ENCODE peak calls at places on chromosomes 3 and 15, in four cellular contexts. One of them, this sample, is unnamed.

GRCh38 chr3:126365351-126366274 is 8.4 kb upstream of the KLF15 start:
- DNase-seq in GM23338: peak; percentile 41
- DNase-seq in fibroblast of mammary gland: no peak
- DNase-seq in adrenal gland: no peak
- DNase-seq in this sample: no peak

GRCh38 chr3:112090899-112091586 is 4.9 kb downstream of the C3orf52 start:
- DNase-seq in fibroblast of mammary gland: no peak
- DNase-seq in adrenal gland: no peak
- DNase-seq in GM23338: no peak
- DNase-seq in this sample: no peak

GRCh38 chr15:96428742-96429141 is 98.2 kb downstream of the NR2F2 start:
- DNase-seq in adrenal gland: peak; percentile 72
- DNase-seq in GM23338: no peak
- DNase-seq in fibroblast of mammary gland: peak; percentile 97
- DNase-seq in this sample: peak; percentile 95

GRCh38 chr3:64617610-64618009 is 70.2 kb downstream of the ADAMTS9 start:
- DNase-seq in GM23338: no peak
- DNase-seq in fibroblast of mammary gland: no peak
- DNase-seq in adrenal gland: no peak
- DNase-seq in this sample: no peak

GRCh38 chr3:126540342-126540849 is 16.4 kb downstream of the CHST13 start:
- DNase-seq in GM23338: no peak
- DNase-seq in adrenal gland: peak; percentile 87
- DNase-seq in fibroblast of mammary gland: peak; percentile 96
- DNase-seq in this sample: peak; percentile 92

GRCh38 chr3:48219543-48219942 is 3.8 kb upstream of the CAMP start:
- DNase-seq in adrenal gland: peak; percentile 64
- DNase-seq in GM23338: no peak
- DNase-seq in fibroblast of mammary gland: peak; percentile 37
- DNase-seq in this sample: no peak

GRCh38 chr3:187587012-187587544 is 83.1 kb downstream of the SST start:
- DNase-seq in adrenal gland: no peak
- DNase-seq in GM23338: no peak
- DNase-seq in fibroblast of mammary gland: no peak
- DNase-seq in this sample: no peak

GRCh38 chr3:10721101-10721500 is 94.9 kb upstream of the SLC6A11 start:
- DNase-seq in fibroblast of mammary gland: no peak
- DNase-seq in adrenal gland: no peak
- DNase-seq in GM23338: no peak
- DNase-seq in this sample: no peak

GRCh38 chr3:10015476-10015904 is 10.7 kb upstream of the FANCD2 start:
- DNase-seq in GM23338: no peak
- DNase-seq in adrenal gland: peak; percentile 89
- DNase-seq in fibroblast of mammary gland: peak; percentile 97
- DNase-seq in this sample: peak; percentile 98

GRCh38 chr15:47332481-47332880 is 384.8 kb upstream of the SEMA6D start:
- DNase-seq in fibroblast of mammary gland: peak; percentile 1
- DNase-seq in adrenal gland: no peak
- DNase-seq in GM23338: no peak
- DNase-seq in this sample: no peak

GRCh38 chr3:186440850-186441249 is 78.8 kb upstream of the DGKG start:
- DNase-seq in fibroblast of mammary gland: no peak
- DNase-seq in adrenal gland: no peak
- DNase-seq in GM23338: no peak
- DNase-seq in this sample: no peak

GRCh38 chr3:149701206-149701976 is 43.6 kb upstream of the WWTR1 start:
- DNase-seq in GM23338: no peak
- DNase-seq in fibroblast of mammary gland: no peak
- DNase-seq in adrenal gland: no peak
- DNase-seq in this sample: no peak

GRCh38 chr3:17605032-17605431 is 137.4 kb downstream of the TBC1D5 start:
- DNase-seq in GM23338: no peak
- DNase-seq in adrenal gland: no peak
- DNase-seq in fibroblast of mammary gland: peak; percentile 94
- DNase-seq in this sample: peak; percentile 56

GRCh38 chr3:36714343-36714742 is 50.0 kb downstream of the DCLK3 start:
- DNase-seq in fibroblast of mammary gland: peak; percentile 47
- DNase-seq in GM23338: no peak
- DNase-seq in adrenal gland: no peak
- DNase-seq in this sample: peak; percentile 76

GRCh38 chr3:144162042-144162441 is 190.4 kb downstream of the DIPK2A start:
- DNase-seq in fibroblast of mammary gland: peak; percentile 74
- DNase-seq in adrenal gland: no peak
- DNase-seq in GM23338: no peak
- DNase-seq in this sample: peak; percentile 95

GRCh38 chr15:60649845-60650548 is 171.1 kb upstream of the ICE2 start:
- DNase-seq in adrenal gland: no peak
- DNase-seq in GM23338: peak; percentile 74
- DNase-seq in fibroblast of mammary gland: peak; percentile 30
- DNase-seq in this sample: no peak

GRCh38 chr15:31483924-31484368 is 157.3 kb downstream of the KLF13 start:
- DNase-seq in adrenal gland: peak; percentile 13
- DNase-seq in GM23338: peak; percentile 77
- DNase-seq in fibroblast of mammary gland: no peak
- DNase-seq in this sample: no peak

GRCh38 chr15:80475572-80475971 is 71.4 kb downstream of the ARNT2 start:
- DNase-seq in fibroblast of mammary gland: no peak
- DNase-seq in GM23338: no peak
- DNase-seq in adrenal gland: no peak
- DNase-seq in this sample: no peak

GRCh38 chr3:12175844-12176453 is 17.2 kb upstream of the TIMP4 start:
- DNase-seq in GM23338: peak; percentile 72
- DNase-seq in adrenal gland: peak; percentile 75
- DNase-seq in fibroblast of mammary gland: peak; percentile 72
- DNase-seq in this sample: peak; percentile 72

GRCh38 chr3:50574280-50574831 is 5.0 kb downstream of the HEMK1 start:
- DNase-seq in adrenal gland: no peak
- DNase-seq in GM23338: no peak
- DNase-seq in fibroblast of mammary gland: no peak
- DNase-seq in this sample: no peak

GRCh38 chr15:74400313-74400850 is 32.9 kb upstream of the CYP11A1 start:
- DNase-seq in adrenal gland: no peak
- DNase-seq in GM23338: no peak
- DNase-seq in fibroblast of mammary gland: peak; percentile 73
- DNase-seq in this sample: peak; percentile 56

GRCh38 chr3:110810356-110810755 is 261.3 kb upstream of the NECTIN3 start:
- DNase-seq in adrenal gland: no peak
- DNase-seq in fibroblast of mammary gland: peak; percentile 65
- DNase-seq in GM23338: no peak
- DNase-seq in this sample: peak; percentile 74

GRCh38 chr3:113698891-113699465 is 2.5 kb upstream of the USF3 start:
- DNase-seq in adrenal gland: no peak
- DNase-seq in fibroblast of mammary gland: no peak
- DNase-seq in GM23338: peak; percentile 71
- DNase-seq in this sample: peak; percentile 25

GRCh38 chr3:126021224-126021623 is 52.2 kb downstream of the ROPN1B start:
- DNase-seq in fibroblast of mammary gland: no peak
- DNase-seq in GM23338: peak; percentile 2
- DNase-seq in adrenal gland: no peak
- DNase-seq in this sample: no peak

GRCh38 chr3:37054370-37054769 is 61.1 kb downstream of the MLH1 start:
- DNase-seq in adrenal gland: no peak
- DNase-seq in fibroblast of mammary gland: peak; percentile 89
- DNase-seq in GM23338: no peak
- DNase-seq in this sample: peak; percentile 92

DNA sequence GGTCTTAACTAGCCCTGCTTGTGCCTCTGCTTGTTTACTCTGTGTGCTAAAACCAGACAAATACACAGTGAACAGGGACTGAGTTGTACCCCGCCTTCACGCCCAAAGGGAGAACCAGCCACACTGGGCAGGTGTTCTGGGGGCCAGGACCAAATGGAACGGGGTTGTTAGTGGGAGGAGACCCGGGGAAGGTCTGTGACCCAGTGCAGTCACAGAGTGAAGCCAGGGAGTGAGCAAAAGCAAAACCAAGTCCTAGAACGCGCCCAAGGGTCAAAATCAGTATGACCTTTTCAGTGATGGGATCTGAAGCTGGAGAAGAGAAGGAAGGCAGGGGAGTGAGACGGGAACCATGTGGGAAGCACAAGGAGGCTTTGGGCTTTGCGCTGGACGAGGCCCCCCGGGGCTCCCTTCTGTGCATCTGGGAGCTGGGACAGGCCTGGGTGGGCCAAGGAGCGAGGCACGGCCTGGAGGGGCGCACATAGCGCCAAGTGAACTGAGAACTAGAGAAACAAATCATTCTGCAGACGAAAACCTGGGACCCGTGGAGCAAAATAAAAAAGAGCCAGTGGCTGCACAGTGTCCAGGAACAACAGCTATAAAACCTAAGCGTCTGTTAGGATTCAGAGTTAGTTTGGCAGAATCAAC is 78.3 kb upstream of the ALDH1A3 start:
- DNase-seq in fibroblast of mammary gland: no peak
- DNase-seq in GM23338: no peak
- DNase-seq in adrenal gland: no peak
- DNase-seq in this sample: no peak
- H3K4me3 ChIP-seq in fibroblast of mammary gland: no peak overlapping the region
- H3K4me3 ChIP-seq in GM23338: no peak overlapping the region
- H3K4me3 ChIP-seq in adrenal gland: no peak overlapping the region
- H3K4me3 ChIP-seq in this sample: no peak overlapping the region

DNA sequence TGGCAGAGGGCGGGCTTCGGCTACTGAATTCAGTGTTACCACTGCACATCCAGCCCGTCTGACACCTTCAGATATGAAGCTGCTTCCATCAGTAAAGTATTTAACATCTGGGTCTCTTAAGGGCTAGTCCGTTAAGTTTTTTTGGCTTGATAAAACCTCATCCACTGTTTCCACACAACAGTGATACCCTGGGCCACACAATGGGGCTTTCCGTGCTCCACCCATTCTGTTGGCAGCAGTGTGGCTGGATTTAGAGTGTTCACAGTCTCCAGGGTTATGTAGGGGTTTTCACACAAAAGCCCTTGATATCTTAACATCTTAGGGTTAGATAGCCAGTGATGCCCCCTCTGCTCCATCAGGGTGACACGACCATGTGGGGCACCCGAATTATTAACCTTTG is 165.0 kb downstream of the STXBP5L start:
- DNase-seq in adrenal gland: no peak
- DNase-seq in GM23338: no peak
- DNase-seq in fibroblast of mammary gland: no peak
- DNase-seq in this sample: no peak
- TF ChIP-seq CTCF in adrenal gland: no peak
- TF ChIP-seq CTCF in GM23338: no peak
- TF ChIP-seq CTCF in fibroblast of mammary gland: no peak
- TF ChIP-seq CTCF in this sample: no peak

DNA sequence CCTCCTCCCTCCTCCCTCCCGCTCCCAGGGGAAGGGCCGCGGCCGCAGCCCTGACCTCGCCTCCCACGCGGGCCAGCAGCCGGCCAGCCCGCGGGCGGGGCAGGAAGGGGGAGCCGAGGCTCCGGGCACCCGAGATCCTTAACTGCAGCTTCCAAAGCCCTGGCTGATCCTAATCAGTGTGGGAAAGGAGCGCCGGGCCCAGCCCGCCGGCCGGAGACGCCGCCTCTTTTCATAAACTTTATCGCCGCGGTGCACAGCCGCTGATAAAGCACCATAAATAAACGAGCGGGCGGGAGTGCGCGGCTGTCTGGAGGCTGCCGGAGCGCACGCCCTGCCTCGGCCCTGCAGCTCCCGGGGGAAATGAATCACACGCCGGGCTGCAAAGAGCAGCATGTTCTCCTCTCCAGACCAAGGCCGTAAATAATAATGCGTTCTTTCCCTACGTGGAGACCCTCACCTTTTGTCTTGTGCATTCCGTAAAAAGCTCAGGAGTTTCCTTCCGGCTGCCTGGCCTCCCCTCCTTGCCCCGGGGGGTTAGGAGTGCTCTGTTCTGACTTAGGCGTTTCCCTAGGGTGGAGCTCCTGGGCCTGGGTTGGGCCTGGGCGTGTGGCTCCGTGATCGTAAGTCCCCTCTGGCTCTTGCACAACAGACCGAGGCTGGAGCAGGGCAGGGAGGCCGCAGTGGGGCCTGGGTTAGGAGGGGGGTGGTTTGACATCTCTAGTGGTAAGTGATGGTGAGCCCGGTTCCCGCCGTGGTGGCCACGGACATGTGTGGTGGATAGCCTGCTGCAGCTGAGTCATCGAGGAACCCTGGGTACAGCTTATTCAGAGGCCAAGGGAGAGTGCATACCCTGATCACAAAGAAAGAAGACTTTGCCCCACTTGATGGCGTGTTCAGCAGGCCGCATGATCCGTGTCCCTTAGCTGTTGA is 132.6 kb upstream of the HES1 start:
- DNase-seq in adrenal gland: peak; percentile 91
- DNase-seq in GM23338: peak; percentile 68
- DNase-seq in fibroblast of mammary gland: peak; percentile 97
- DNase-seq in this sample: peak; percentile 98
- H3K4me3 ChIP-seq in adrenal gland: peak overlapping the region; percentile 34
- H3K4me3 ChIP-seq in GM23338: peak overlapping the region; percentile 59
- H3K4me3 ChIP-seq in fibroblast of mammary gland: peak overlapping the region; percentile 27
- H3K4me3 ChIP-seq in this sample: peak overlapping the region; percentile 21

GRCh38 chr3:147413712-147414325 is 4.7 kb downstream of the ZIC1 start:
- DNase-seq in fibroblast of mammary gland: no peak
- DNase-seq in GM23338: peak; percentile 83
- DNase-seq in adrenal gland: no peak
- DNase-seq in this sample: no peak
- TF ChIP-seq CTCF in fibroblast of mammary gland: no peak
- TF ChIP-seq CTCF in GM23338: no peak
- TF ChIP-seq CTCF in adrenal gland: no peak
- TF ChIP-seq CTCF in this sample: no peak

GRCh38 chr15:37045859-37046318 is 54.5 kb downstream of the MEIS2 start:
- DNase-seq in adrenal gland: no peak
- DNase-seq in fibroblast of mammary gland: no peak
- DNase-seq in GM23338: peak; percentile 72
- DNase-seq in this sample: no peak
- H3K4me3 ChIP-seq in adrenal gland: no peak overlapping the region
- H3K4me3 ChIP-seq in fibroblast of mammary gland: no peak overlapping the region
- H3K4me3 ChIP-seq in GM23338: peak overlapping the region; percentile 50
- H3K4me3 ChIP-seq in this sample: no peak overlapping the region